ENCODE peak calls at places on chromosomes 6 and 20, in four cellular contexts. O is activated T-helper 1 cell treated with anti-CD3 and anti-CD28 coated beads, Interleukin-12 subunit alpha, Interleukin-12 subunit beta, Interleukin-2, Interleukin-4 antibody, amounts not matched to agents 30 ng/mL and 10 ng/mL and 1 ng/mL, durations not matched to agents 14 hours and 24 hours and 36 hours; H is lung; D is NCI-H446. I is an unnamed sample.

GRCh38 chr6:33755070-33755869 is 8.6 kb upstream of the IP6K3 start:
- DNase-seq in H (no peak), O (no peak), D (no peak), I (no peak)

GRCh38 chr6:12208190-12208589 is 82.0 kb upstream of the EDN1 start:
- DNase-seq in D (no peak), H (peak), O (no peak), I (no peak)

GRCh38 chr6:137309078-137309762 is 90.0 kb upstream of the IFNGR1 start:
- DNase-seq in H (peak), D (peak), O (no peak), I (no peak)

GRCh38 chr6:123967900-123968299 is 164.2 kb downstream of the NKAIN2 start:
- DNase-seq in O (no peak), D (no peak), H (no peak), I (peak)

GRCh38 chr6:113148576-113148975 is 708.6 kb upstream of the MARCKS start:
- DNase-seq in O (no peak), H (no peak), D (no peak), I (no peak)

GRCh38 chr6:28816909-28817807 is 106.6 kb downstream of the TRIM27 start:
- DNase-seq in O (no peak), D (peak), H (no peak), I (peak)

GRCh38 chr20:3687655-3688054 is 5.8 kb upstream of the ADAM33 start:
- DNase-seq in H (no peak), D (no peak), O (no peak), I (no peak)

GRCh38 chr6:138521800-138522199 is 22.5 kb upstream of the NHSL1 start:
- DNase-seq in H (no peak), O (no peak), D (no peak), I (no peak)

GRCh38 chr20:24048014-24048611 is 59.5 kb upstream of the GGTLC1 start:
- DNase-seq in O (no peak), D (no peak), H (peak), I (no peak)

I was measured in NCI-H524 treated with DMSO at 0.1 percent for 48 hours.